ENCODE peak calls at places on chromosome 12, in ten cellular contexts. B is right atrium auricular region, I is mammary epithelial cell, M is IMR-90, F is tibial artery, T is right lobe of liver, E is fibroblast of lung, R is transverse colon, V is dorsolateral prefrontal cortex, G is HCT116. U is an unnamed sample.

GRCh38 chr12:5171701-5172100 is 128.0 kb downstream of the KCNA5 start:
- DNase-seq in B (no peak), I (peak), M (peak), F (no peak), T (no peak), E (peak), R (peak), V (no peak), G (peak), U (peak)

GRCh38 chr12:92503029-92503931 is 199.5 kb upstream of the PLEKHG7 start:
- DNase-seq in B (no peak), I (no peak), M (no peak), F (no peak), T (peak), E (peak), R (no peak), V (no peak), G (no peak), U (no peak)

GRCh38 chr12:80702889-80703605 is 4.4 kb upstream of the MYF6 start:
- DNase-seq in B (no peak), I (peak), M (peak), F (no peak), T (peak), E (peak), R (no peak), V (no peak), G (no peak), U (peak)

GRCh38 chr12:123983822-123984485 is 10.9 kb downstream of the ZNF664 start:
- DNase-seq in B (no peak), I (peak), M (peak), F (peak), T (peak), E (peak), R (peak), V (no peak), G (peak), U (peak)

GRCh38 chr12:114963846-114964245 is 279.9 kb upstream of the TBX3 start:
- DNase-seq in B (no peak), I (no peak), M (no peak), F (no peak), T (no peak), E (no peak), R (no peak), V (no peak), G (no peak), U (peak)

GRCh38 chr12:64192644-64193043 is 29.5 kb downstream of the KICS2 start:
- DNase-seq in B (no peak), I (no peak), M (no peak), F (no peak), T (no peak), E (no peak), R (no peak), V (no peak), G (no peak), U (no peak)

GRCh38 chr12:28191018-28191595 is 851 bp downstream of the CCDC91 start:
- DNase-seq in B (peak), I (peak), M (peak), F (no peak), T (no peak), E (no peak), R (peak), V (peak), G (no peak), U (no peak)

GRCh38 chr12:1262008-1262407 is 271.0 kb downstream of the ERC1 start:
- DNase-seq in B (no peak), I (no peak), M (no peak), F (no peak), T (no peak), E (no peak), R (no peak), V (no peak), G (no peak), U (no peak)

GRCh38 chr12:31317471-31318397 is 8.2 kb downstream of the SINHCAF start:
- DNase-seq in B (no peak), I (peak), M (no peak), F (no peak), T (no peak), E (peak), R (no peak), V (no peak), G (no peak), U (peak)

GRCh38 chr12:52828156-52829090 is 5.7 kb downstream of the KRT79 start:
- DNase-seq in B (no peak), I (no peak), M (no peak), F (no peak), T (no peak), E (no peak), R (no peak), V (no peak), G (no peak), U (peak)

GRCh38 chr12:94289551-94290312 is 141.4 kb downstream of the PLXNC1 start:
- DNase-seq in B (no peak), I (peak), M (peak), F (peak), T (no peak), E (peak), R (no peak), V (no peak), G (no peak), U (peak)

GRCh38 chr12:95440401-95440800 is 33.6 kb upstream of the METAP2 start:
- DNase-seq in B (no peak), I (no peak), M (peak), F (no peak), T (no peak), E (peak), R (no peak), V (no peak), G (no peak), U (no peak)

GRCh38 chr12:120362516-120363273 is 6.3 kb downstream of the MSI1 start:
- DNase-seq in B (no peak), I (no peak), M (no peak), F (no peak), T (no peak), E (no peak), R (no peak), V (no peak), G (no peak), U (no peak)

GRCh38 chr12:75120202-75120774 is 89.4 kb downstream of the KCNC2 start:
- DNase-seq in B (no peak), I (no peak), M (no peak), F (no peak), T (no peak), E (no peak), R (no peak), V (no peak), G (no peak), U (peak)

GRCh38 chr12:50620050-50620974 is 115.5 kb downstream of the DIP2B start:
- DNase-seq in B (no peak), I (peak), M (peak), F (no peak), T (no peak), E (peak), R (no peak), V (no peak), G (no peak), U (peak)

GRCh38 chr12:12720052-12720451 is 2.9 kb downstream of the CDKN1B start:
- DNase-seq in B (no peak), I (peak), M (no peak), F (no peak), T (no peak), E (no peak), R (no peak), V (no peak), G (no peak), U (no peak)

GRCh38 chr12:5193569-5193968 is 149.9 kb downstream of the KCNA5 start:
- DNase-seq in B (no peak), I (no peak), M (no peak), F (no peak), T (no peak), E (no peak), R (no peak), V (no peak), G (no peak), U (no peak)

GRCh38 chr12:55996201-55996714 is 818 bp upstream of the SUOX start:
- DNase-seq in B (peak), I (peak), M (peak), F (peak), T (peak), E (peak), R (peak), V (peak), G (no peak), U (peak)

GRCh38 chr12:94942663-94943062 is 60.8 kb downstream of the NDUFA12 start:
- DNase-seq in B (no peak), I (no peak), M (no peak), F (no peak), T (no peak), E (no peak), R (no peak), V (no peak), G (no peak), U (no peak)

GRCh38 chr12:47361389-47362031 is 281.8 kb upstream of the AMIGO2 start:
- DNase-seq in B (no peak), I (peak), M (no peak), F (no peak), T (peak), E (no peak), R (peak), V (no peak), G (no peak), U (no peak)

GRCh38 chr12:108614639-108615038 is 16.8 kb upstream of the TMEM119 start:
- DNase-seq in B (no peak), I (no peak), M (no peak), F (no peak), T (no peak), E (no peak), R (no peak), V (no peak), G (no peak), U (no peak)

GRCh38 chr12:70645494-70646317 is 8.5 kb upstream of the PTPRB start:
- DNase-seq in B (peak), I (peak), M (peak), F (peak), T (no peak), E (peak), R (peak), V (no peak), G (peak), U (peak)

GRCh38 chr12:49108958-49109404 is 1.7 kb downstream of the LMBR1L start:
- DNase-seq in B (peak), I (no peak), M (peak), F (peak), T (peak), E (peak), R (peak), V (no peak), G (no peak), U (peak)

GRCh38 chr12:93742086-93742934 is 65.1 kb downstream of the CRADD start:
- DNase-seq in B (no peak), I (peak), M (peak), F (peak), T (peak), E (peak), R (peak), V (peak), G (peak), U (peak)

GRCh38 chr12:69430942-69431603 is 39.1 kb upstream of the FRS2 start:
- DNase-seq in B (no peak), I (no peak), M (no peak), F (no peak), T (peak), E (no peak), R (no peak), V (no peak), G (no peak), U (no peak)

GRCh38 chr12:67784831-67785230 is 136.3 kb downstream of the DYRK2 start:
- DNase-seq in B (no peak), I (no peak), M (no peak), F (no peak), T (no peak), E (no peak), R (no peak), V (no peak), G (no peak), U (no peak)

GRCh38 chr12:21149849-21150248 is 18.9 kb downstream of the SLCO1B1 start:
- DNase-seq in B (no peak), I (no peak), M (no peak), F (no peak), T (no peak), E (no peak), R (no peak), V (no peak), G (no peak), U (no peak)

GRCh38 chr12:115870527-115870926 is 407.0 kb downstream of the MED13L start:
- DNase-seq in B (no peak), I (no peak), M (no peak), F (no peak), T (no peak), E (no peak), R (no peak), V (no peak), G (no peak), U (no peak)

GRCh38 chr12:57545809-57546437 is 1.1 kb downstream of the DCTN2 start:
- DNase-seq in B (no peak), I (peak), M (peak), F (no peak), T (no peak), E (no peak), R (peak), V (no peak), G (no peak), U (no peak)

GRCh38 chr12:77231548-77231947 is 166.2 kb upstream of the E2F7 start:
- DNase-seq in B (peak), I (peak), M (peak), F (peak), T (peak), E (peak), R (peak), V (no peak), G (no peak), U (peak)

GRCh38 chr12:49949866-49950265 is 671 bp upstream of the AQP2 start:
- DNase-seq in B (no peak), I (no peak), M (no peak), F (no peak), T (no peak), E (no peak), R (no peak), V (no peak), G (no peak), U (no peak)

GRCh38 chr12:52539024-52539820 is 13.7 kb downstream of the KRT71 start:
- DNase-seq in B (no peak), I (peak), M (peak), F (no peak), T (no peak), E (peak), R (no peak), V (no peak), G (no peak), U (peak)

GRCh38 chr12:92602476-92602875 is 100.3 kb upstream of the PLEKHG7 start:
- DNase-seq in B (no peak), I (peak), M (peak), F (no peak), T (no peak), E (peak), R (no peak), V (no peak), G (no peak), U (peak)

GRCh38 chr12:50241178-50241577 is 42.1 kb downstream of the LIMA1 start:
- DNase-seq in B (no peak), I (no peak), M (peak), F (no peak), T (no peak), E (peak), R (no peak), V (no peak), G (no peak), U (no peak)

GRCh38 chr12:50618864-50619609 is 114.3 kb downstream of the DIP2B start:
- DNase-seq in B (no peak), I (peak), M (peak), F (no peak), T (no peak), E (peak), R (peak), V (no peak), G (peak), U (no peak)

GRCh38 chr12:47776471-47777143 is 3.6 kb downstream of the SLC48A1 start:
- DNase-seq in B (no peak), I (no peak), M (peak), F (no peak), T (no peak), E (peak), R (no peak), V (no peak), G (no peak), U (peak)

GRCh38 chr12:125331342-125332052 is 266.3 kb downstream of the AACS start:
- DNase-seq in B (no peak), I (no peak), M (no peak), F (no peak), T (no peak), E (no peak), R (no peak), V (no peak), G (no peak), U (no peak)
- H3K4me3 ChIP-seq in B (peak), I (peak), M (no peak), F (peak), T (peak), E (peak), R (peak), V (peak), G (no peak), U (peak)

DNA sequence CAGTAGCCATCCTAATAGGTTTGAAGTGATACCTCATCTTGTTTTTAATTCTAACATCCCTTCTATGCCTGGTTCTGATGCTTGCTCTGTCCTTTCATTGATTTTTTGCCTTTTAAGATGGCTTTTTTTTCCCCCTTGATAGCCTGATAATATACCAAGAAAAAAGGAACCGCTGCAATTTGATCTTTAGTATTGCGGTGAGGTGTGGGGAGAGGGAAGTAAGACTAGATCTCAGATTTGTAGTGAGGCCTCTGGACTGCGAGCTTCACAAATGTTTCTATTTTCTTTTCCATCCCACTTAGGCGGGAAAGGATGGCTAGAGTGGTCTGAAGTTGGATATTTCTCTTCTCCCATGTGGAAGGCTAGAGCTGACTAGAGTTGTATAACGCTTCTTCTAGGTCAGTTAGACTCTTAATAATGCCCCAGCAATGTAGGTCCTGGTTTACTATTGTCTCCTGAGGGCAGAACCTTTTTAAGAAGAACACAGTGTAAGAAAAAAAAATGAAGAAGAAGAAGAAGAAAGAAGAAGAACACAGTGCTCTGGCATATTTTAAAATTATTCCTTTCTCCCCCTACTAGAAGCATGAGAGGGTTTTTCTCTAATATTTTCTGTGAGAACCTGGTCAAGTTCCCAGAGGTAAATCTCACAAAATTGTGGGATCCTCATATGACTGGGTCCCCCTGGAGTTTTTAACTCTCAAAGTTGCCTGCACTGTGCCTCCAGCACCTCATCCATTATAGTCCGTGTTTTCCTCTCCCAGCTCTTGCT is 11.9 kb upstream of the KLRB1 start:
- DNase-seq in B (no peak), I (no peak), M (no peak), F (no peak), T (no peak), E (no peak), R (no peak), V (no peak), G (no peak), U (no peak)
- TF ChIP-seq CTCF in B (no peak), I (no peak), M (no peak), F (no peak), T (no peak), E (no peak), R (no peak), V (no peak), G (no peak), U (no peak)

DNA sequence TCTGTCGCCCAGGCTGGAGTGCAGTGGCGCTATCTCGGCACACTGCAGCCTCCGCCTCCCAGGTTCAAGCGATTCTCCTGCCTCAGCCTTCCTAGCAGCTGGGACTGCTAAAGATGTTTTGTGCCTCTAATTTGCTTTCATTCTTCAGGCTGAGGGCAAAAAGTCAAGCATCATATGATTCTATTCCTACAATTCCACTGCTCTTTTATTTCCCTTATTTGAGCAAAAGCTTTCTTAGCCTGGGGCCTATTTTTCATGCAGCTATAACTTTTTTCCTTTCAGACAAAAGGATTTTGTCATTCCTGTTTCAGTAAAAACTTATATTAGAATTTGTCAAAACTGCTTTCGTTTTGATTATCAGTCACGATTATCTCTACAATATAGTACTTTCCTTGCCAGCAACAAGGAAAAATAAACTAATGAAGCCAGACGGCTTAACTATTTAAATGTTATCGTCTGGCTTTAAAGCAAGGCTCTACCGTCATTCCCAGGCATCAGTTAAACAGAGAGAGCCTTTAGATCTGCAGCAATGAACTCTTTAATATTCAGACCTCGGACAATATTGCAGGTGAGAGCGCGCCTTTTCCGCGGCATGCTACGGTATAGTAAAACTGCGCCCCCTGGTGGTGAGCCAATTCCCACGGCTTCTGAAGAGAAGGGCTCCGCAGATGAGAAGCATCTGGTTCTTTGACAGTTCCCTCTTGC is 1.4 kb upstream of the SLC2A13 start:
- DNase-seq in B (peak), I (peak), M (peak), F (peak), T (peak), E (peak), R (peak), V (peak), G (peak), U (peak)
- H3K4me3 ChIP-seq in B (peak), I (peak), M (peak), F (peak), T (peak), E (peak), R (peak), V (peak), G (peak), U (peak)

GRCh38 chr12:3744216-3744883 is 8.6 kb downstream of the CRACR2A start:
- DNase-seq in B (no peak), I (no peak), M (no peak), F (no peak), T (peak), E (no peak), R (no peak), V (no peak), G (no peak), U (no peak)
- TF ChIP-seq CTCF in B (no peak), I (no peak), M (no peak), F (peak), T (no peak), E (peak), R (no peak), V (no peak), G (no peak), U (peak)

GRCh38 chr12:33588082-33588712 is 148.6 kb upstream of the SYT10 start:
- DNase-seq in B (peak), I (peak), M (no peak), F (peak), T (no peak), E (no peak), R (no peak), V (no peak), G (no peak), U (peak)
- H3K4me3 ChIP-seq in B (no peak), I (no peak), M (no peak), F (no peak), T (no peak), E (no peak), R (no peak), V (no peak), G (no peak), U (no peak)

GRCh38 chr12:14931359-14931758 is 7.0 kb downstream of the ERP27 start:
- DNase-seq in B (no peak), I (no peak), M (no peak), F (no peak), T (no peak), E (peak), R (no peak), V (no peak), G (no peak), U (no peak)

GRCh38 chr12:14927267-14927666 is 11.1 kb downstream of the ERP27 start:
- DNase-seq in B (no peak), I (no peak), M (no peak), F (no peak), T (no peak), E (no peak), R (no peak), V (no peak), G (no peak), U (no peak)

GRCh38 chr12:14928946-14929345 is 9.4 kb downstream of the ERP27 start:
- DNase-seq in B (no peak), I (peak), M (no peak), F (no peak), T (no peak), E (no peak), R (no peak), V (no peak), G (peak), U (no peak)

GRCh38 chr12:14931791-14932560 is 6.4 kb downstream of the ERP27 start:
- DNase-seq in B (no peak), I (no peak), M (no peak), F (no peak), T (no peak), E (no peak), R (no peak), V (no peak), G (no peak), U (no peak)

DNA sequence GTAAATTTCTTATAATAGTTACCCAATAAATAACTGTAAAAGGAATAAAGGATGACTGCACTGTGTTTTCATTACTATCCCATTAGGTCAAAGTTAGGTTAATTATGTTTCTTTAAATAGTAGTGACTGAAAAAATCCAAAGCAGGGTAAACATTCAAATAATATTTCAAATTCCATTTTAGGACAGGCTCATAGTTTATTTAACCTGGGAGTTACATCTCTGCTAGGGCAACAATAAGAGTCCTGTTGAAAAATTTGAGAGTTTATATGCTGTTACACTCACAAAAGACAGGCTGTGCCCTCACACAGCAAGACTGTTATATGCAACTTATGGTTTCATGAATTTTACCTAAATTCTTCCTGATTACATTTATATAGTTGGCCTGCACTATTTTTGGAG is 8.0 kb downstream of the ERP27 start:
- DNase-seq in B (no peak), I (no peak), M (peak), F (no peak), T (no peak), E (no peak), R (no peak), V (no peak), G (no peak), U (no peak)
- TF ChIP-seq CTCF in B (no peak), I (no peak), M (peak), F (no peak), T (no peak), E (no peak), R (no peak), V (no peak), G (no peak), U (no peak)